ENCODE peak calls at places on chromosome 21, in nine cellular contexts. One of them, this sample, is unnamed.

GRCh38 chr21:16468191-16468590 is 738.4 kb downstream of the USP25 start:
- DNase-seq in heart right ventricle: no peak
- DNase-seq in lung: no peak
- DNase-seq in LoVo: no peak
- DNase-seq in GM12891: no peak
- DNase-seq in caudate nucleus: no peak
- DNase-seq in tibial artery: no peak
- DNase-seq in stimulated activated CD8-positive, alpha-beta memory T cell treated with anti-CD3 and anti-CD28 coated beads, Interleukin-4, amount 100 ng/mL, for 1 hour: no peak
- DNase-seq in endodermal cell: no peak
- DNase-seq in this sample: no peak

GRCh38 chr21:42614391-42614790 is 39.0 kb upstream of the PDE9A start:
- DNase-seq in stimulated activated CD8-positive, alpha-beta memory T cell treated with anti-CD3 and anti-CD28 coated beads, Interleukin-4, amount 100 ng/mL, for 1 hour: no peak
- DNase-seq in caudate nucleus: peak; percentile 15
- DNase-seq in heart right ventricle: no peak
- DNase-seq in LoVo: no peak
- DNase-seq in GM12891: no peak
- DNase-seq in endodermal cell: no peak
- DNase-seq in tibial artery: no peak
- DNase-seq in lung: no peak
- DNase-seq in this sample: no peak

GRCh38 chr21:46082638-46083270 is 15.2 kb upstream of the COL6A2 start:
- DNase-seq in endodermal cell: peak; percentile 33
- DNase-seq in heart right ventricle: no peak
- DNase-seq in LoVo: no peak
- DNase-seq in lung: peak; percentile 25
- DNase-seq in caudate nucleus: no peak
- DNase-seq in GM12891: no peak
- DNase-seq in tibial artery: peak; percentile 60
- DNase-seq in stimulated activated CD8-positive, alpha-beta memory T cell treated with anti-CD3 and anti-CD28 coated beads, Interleukin-4, amount 100 ng/mL, for 1 hour: no peak
- DNase-seq in this sample: no peak

GRCh38 chr21:41501919-41502318 is 6.0 kb downstream of the TMPRSS2 start:
- DNase-seq in lung: no peak
- DNase-seq in stimulated activated CD8-positive, alpha-beta memory T cell treated with anti-CD3 and anti-CD28 coated beads, Interleukin-4, amount 100 ng/mL, for 1 hour: no peak
- DNase-seq in tibial artery: no peak
- DNase-seq in caudate nucleus: no peak
- DNase-seq in LoVo: no peak
- DNase-seq in GM12891: no peak
- DNase-seq in endodermal cell: no peak
- DNase-seq in heart right ventricle: no peak
- DNase-seq in this sample: no peak

GRCh38 chr21:26804895-26805609 is 40.2 kb downstream of the ADAMTS1 start:
- DNase-seq in caudate nucleus: no peak
- DNase-seq in LoVo: no peak
- DNase-seq in tibial artery: no peak
- DNase-seq in GM12891: no peak
- DNase-seq in lung: no peak
- DNase-seq in endodermal cell: no peak
- DNase-seq in stimulated activated CD8-positive, alpha-beta memory T cell treated with anti-CD3 and anti-CD28 coated beads, Interleukin-4, amount 100 ng/mL, for 1 hour: no peak
- DNase-seq in heart right ventricle: no peak
- DNase-seq in this sample: no peak

GRCh38 chr21:27721675-27722074 is 754.8 kb upstream of the ADAMTS5 start:
- DNase-seq in tibial artery: no peak
- DNase-seq in lung: no peak
- DNase-seq in endodermal cell: no peak
- DNase-seq in caudate nucleus: no peak
- DNase-seq in LoVo: peak; percentile 19
- DNase-seq in heart right ventricle: no peak
- DNase-seq in stimulated activated CD8-positive, alpha-beta memory T cell treated with anti-CD3 and anti-CD28 coated beads, Interleukin-4, amount 100 ng/mL, for 1 hour: no peak
- DNase-seq in GM12891: no peak
- DNase-seq in this sample: no peak

GRCh38 chr21:45381036-45381787 is 23.8 kb upstream of the COL18A1 start:
- DNase-seq in stimulated activated CD8-positive, alpha-beta memory T cell treated with anti-CD3 and anti-CD28 coated beads, Interleukin-4, amount 100 ng/mL, for 1 hour: no peak
- DNase-seq in caudate nucleus: no peak
- DNase-seq in heart right ventricle: no peak
- DNase-seq in LoVo: no peak
- DNase-seq in GM12891: no peak
- DNase-seq in endodermal cell: peak; percentile 41
- DNase-seq in lung: no peak
- DNase-seq in tibial artery: no peak
- DNase-seq in this sample: no peak

GRCh38 chr21:30227633-30228404 is 11.9 kb upstream of the CLDN8 start:
- DNase-seq in LoVo: peak; percentile 32
- DNase-seq in stimulated activated CD8-positive, alpha-beta memory T cell treated with anti-CD3 and anti-CD28 coated beads, Interleukin-4, amount 100 ng/mL, for 1 hour: no peak
- DNase-seq in GM12891: no peak
- DNase-seq in lung: peak; percentile 32
- DNase-seq in tibial artery: no peak
- DNase-seq in endodermal cell: no peak
- DNase-seq in heart right ventricle: no peak
- DNase-seq in caudate nucleus: no peak
- DNase-seq in this sample: no peak

GRCh38 chr21:17461014-17461413 is 51.8 kb upstream of the CXADR start:
- DNase-seq in GM12891: no peak
- DNase-seq in endodermal cell: no peak
- DNase-seq in stimulated activated CD8-positive, alpha-beta memory T cell treated with anti-CD3 and anti-CD28 coated beads, Interleukin-4, amount 100 ng/mL, for 1 hour: no peak
- DNase-seq in caudate nucleus: peak; percentile 66
- DNase-seq in heart right ventricle: no peak
- DNase-seq in LoVo: no peak
- DNase-seq in tibial artery: peak; percentile 69
- DNase-seq in lung: peak; percentile 42
- DNase-seq in this sample: no peak

This sample was measured in NCI-H1417 treated with DMSO at 0.1 percent for 48 hours.